ENCODE peak calls at places on chromosomes 7 and 10, in five cellular contexts. One of them, this sample, is unnamed.
A peak's percentile ranks its signal among the peaks of the same experiment; 100 is the strongest.

GRCh38 chr10:75651452-75651851 is 220.0 kb downstream of the LRMDA start:
- DNase-seq in hepatic stellate cell: peak; percentile 6
- DNase-seq in activated CD4-positive, alpha-beta T cell treated with anti-CD3 and anti-CD28 coated beads, Interleukin-2, amount 50 U/mL, for 24 hours: no peak
- DNase-seq in GM13977: no peak
- DNase-seq in ascending aorta: no peak
- DNase-seq in this sample: no peak

GRCh38 chr7:815284-816216 is 16.7 kb upstream of the SUN1 start:
- DNase-seq in hepatic stellate cell: no peak
- DNase-seq in GM13977: peak; percentile 45
- DNase-seq in activated CD4-positive, alpha-beta T cell treated with anti-CD3 and anti-CD28 coated beads, Interleukin-2, amount 50 U/mL, for 24 hours: no peak
- DNase-seq in ascending aorta: no peak
- DNase-seq in this sample: peak; percentile 49

GRCh38 chr10:107616031-107616430 is 451.5 kb upstream of the SORCS1 start:
- DNase-seq in hepatic stellate cell: no peak
- DNase-seq in ascending aorta: no peak
- DNase-seq in activated CD4-positive, alpha-beta T cell treated with anti-CD3 and anti-CD28 coated beads, Interleukin-2, amount 50 U/mL, for 24 hours: no peak
- DNase-seq in GM13977: no peak
- DNase-seq in this sample: no peak

GRCh38 chr7:19161671-19162070 is 16.4 kb upstream of the FERD3L start:
- DNase-seq in activated CD4-positive, alpha-beta T cell treated with anti-CD3 and anti-CD28 coated beads, Interleukin-2, amount 50 U/mL, for 24 hours: no peak
- DNase-seq in hepatic stellate cell: no peak
- DNase-seq in ascending aorta: no peak
- DNase-seq in GM13977: no peak
- DNase-seq in this sample: no peak

GRCh38 chr7:32335107-32335506 is 155.1 kb downstream of the LSM5 start:
- DNase-seq in activated CD4-positive, alpha-beta T cell treated with anti-CD3 and anti-CD28 coated beads, Interleukin-2, amount 50 U/mL, for 24 hours: no peak
- DNase-seq in hepatic stellate cell: no peak
- DNase-seq in ascending aorta: no peak
- DNase-seq in GM13977: no peak
- DNase-seq in this sample: no peak

GRCh38 chr10:69846252-69847000 is 44.7 kb downstream of the COL13A1 start:
- DNase-seq in ascending aorta: no peak
- DNase-seq in GM13977: no peak
- DNase-seq in activated CD4-positive, alpha-beta T cell treated with anti-CD3 and anti-CD28 coated beads, Interleukin-2, amount 50 U/mL, for 24 hours: no peak
- DNase-seq in hepatic stellate cell: no peak
- DNase-seq in this sample: no peak

GRCh38 chr7:82598958-82599357 is 155.4 kb upstream of the CACNA2D1 start:
- DNase-seq in ascending aorta: no peak
- DNase-seq in activated CD4-positive, alpha-beta T cell treated with anti-CD3 and anti-CD28 coated beads, Interleukin-2, amount 50 U/mL, for 24 hours: no peak
- DNase-seq in GM13977: no peak
- DNase-seq in hepatic stellate cell: peak; percentile 53
- DNase-seq in this sample: no peak

GRCh38 chr10:13092446-13093102 is 7.4 kb upstream of the OPTN start:
- DNase-seq in GM13977: no peak
- DNase-seq in activated CD4-positive, alpha-beta T cell treated with anti-CD3 and anti-CD28 coated beads, Interleukin-2, amount 50 U/mL, for 24 hours: no peak
- DNase-seq in hepatic stellate cell: no peak
- DNase-seq in ascending aorta: no peak
- DNase-seq in this sample: no peak

GRCh38 chr7:17401806-17402627 is 103.6 kb downstream of the AHR start:
- DNase-seq in GM13977: peak; percentile 24
- DNase-seq in activated CD4-positive, alpha-beta T cell treated with anti-CD3 and anti-CD28 coated beads, Interleukin-2, amount 50 U/mL, for 24 hours: no peak
- DNase-seq in ascending aorta: no peak
- DNase-seq in hepatic stellate cell: no peak
- DNase-seq in this sample: peak; percentile 31

GRCh38 chr7:75993689-75994387 is 557 bp downstream of the TMEM120A start:
- DNase-seq in ascending aorta: peak; percentile 93
- DNase-seq in activated CD4-positive, alpha-beta T cell treated with anti-CD3 and anti-CD28 coated beads, Interleukin-2, amount 50 U/mL, for 24 hours: no peak
- DNase-seq in hepatic stellate cell: peak; percentile 90
- DNase-seq in GM13977: peak; percentile 73
- DNase-seq in this sample: peak; percentile 76

GRCh38 chr7:71735961-71736556 is 604.1 kb downstream of the GALNT17 start:
- DNase-seq in activated CD4-positive, alpha-beta T cell treated with anti-CD3 and anti-CD28 coated beads, Interleukin-2, amount 50 U/mL, for 24 hours: no peak
- DNase-seq in GM13977: peak; percentile 63
- DNase-seq in hepatic stellate cell: peak; percentile 60
- DNase-seq in ascending aorta: peak; percentile 74
- DNase-seq in this sample: peak; percentile 66